ENCODE peak calls at places on chromosomes 12 and 14, in five cellular contexts. Q is GM12892; A is astrocyte of the spinal cord; V is activated naive CD8-positive, alpha-beta T cell treated with anti-CD3 and anti-CD28 coated beads, Interleukin-2, amount 50 U/mL, for 24 hours; C is stimulated activated CD4-positive, alpha-beta T cell treated with anti-CD3 and anti-CD28 coated beads, Interleukin-2, amount 100 ng/mL, for 24 hours. L is an unnamed sample.

GRCh38 chr14:61925043-61925442 is 162.8 kb downstream of the SNAPC1 start:
- DNase-seq in Q (no peak), A (peak), V (peak), C (no peak), L (peak)

GRCh38 chr14:76322594-76323220 is 53.2 kb upstream of the ESRRB start:
- DNase-seq in Q (no peak), A (no peak), V (no peak), C (no peak), L (no peak)

GRCh38 chr12:95182868-95183415 is 34.3 kb downstream of the FGD6 start:
- DNase-seq in Q (no peak), A (peak), V (peak), C (no peak), L (peak)

GRCh38 chr14:64220466-64220865 is 73.7 kb downstream of the ESR2 start:
- DNase-seq in Q (no peak), A (no peak), V (no peak), C (no peak), L (no peak)

GRCh38 chr14:104450811-104451401 is 128.7 kb upstream of the C14orf180 start:
- DNase-seq in Q (no peak), A (no peak), V (no peak), C (peak), L (no peak)

GRCh38 chr14:61696753-61697318 is 1.5 kb downstream of the HIF1A start:
- DNase-seq in Q (no peak), A (peak), V (no peak), C (no peak), L (no peak)

GRCh38 chr12:41663487-41664258 is 475.6 kb downstream of the PDZRN4 start:
- DNase-seq in Q (no peak), A (peak), V (no peak), C (no peak), L (peak)

GRCh38 chr12:11695321-11695720 is 45.8 kb downstream of the ETV6 start:
- DNase-seq in Q (no peak), A (peak), V (no peak), C (no peak), L (peak)

GRCh38 chr14:102255401-102256190 is 49.4 kb downstream of the MOK start:
- DNase-seq in Q (no peak), A (peak), V (no peak), C (no peak), L (peak)

GRCh38 chr14:71056168-71056567 is 148.9 kb downstream of the PCNX1 start:
- DNase-seq in Q (no peak), A (no peak), V (no peak), C (no peak), L (peak)

GRCh38 chr12:10214131-10214876 is 1.6 kb downstream of the GABARAPL1 start:
- DNase-seq in Q (no peak), A (peak), V (no peak), C (no peak), L (peak)

GRCh38 chr14:57212919-57213318 is 55.8 kb downstream of the EXOC5 start:
- DNase-seq in Q (no peak), A (no peak), V (no peak), C (no peak), L (no peak)

GRCh38 chr14:71142375-71143038 is 235.2 kb downstream of the PCNX1 start:
- DNase-seq in Q (no peak), A (peak), V (peak), C (no peak), L (peak)

GRCh38 chr12:90064759-90065158 is 356.1 kb upstream of the ATP2B1 start:
- DNase-seq in Q (no peak), A (no peak), V (no peak), C (no peak), L (peak)

GRCh38 chr12:95858451-95859343 is at the start of gene SNRPF:
- DNase-seq in Q (peak), A (peak), V (peak), C (peak), L (peak)

GRCh38 chr12:45613306-45613705 is 116.2 kb upstream of the ARID2 start:
- DNase-seq in Q (no peak), A (peak), V (no peak), C (no peak), L (peak)

GRCh38 chr12:128789356-128789929 is 34.3 kb downstream of the SLC15A4 start:
- DNase-seq in Q (no peak), A (no peak), V (no peak), C (no peak), L (no peak)

GRCh38 chr12:69840727-69841126 is 15.7 kb downstream of the MYRFL start:
- DNase-seq in Q (no peak), A (no peak), V (no peak), C (no peak), L (peak)

GRCh38 chr14:91331761-91332447 is 85.7 kb downstream of the CCDC88C start:
- DNase-seq in Q (no peak), A (no peak), V (no peak), C (no peak), L (no peak)

GRCh38 chr14:37150414-37150813 is 22.0 kb downstream of the SLC25A21 start:
- DNase-seq in Q (no peak), A (peak), V (no peak), C (no peak), L (peak)

GRCh38 chr12:55833056-55833455 is 3.7 kb upstream of the DNAJC14 start:
- DNase-seq in Q (no peak), A (no peak), V (no peak), C (no peak), L (no peak)

GRCh38 chr12:115542656-115543055 is 734.8 kb downstream of the MED13L start:
- DNase-seq in Q (no peak), A (no peak), V (no peak), C (no peak), L (no peak)

GRCh38 chr12:122081108-122081696 is 2.6 kb downstream of the MLXIP start:
- DNase-seq in Q (no peak), A (peak), V (no peak), C (no peak), L (peak)

GRCh38 chr12:114166360-114166759 is 200.2 kb upstream of the RBM19 start:
- DNase-seq in Q (no peak), A (peak), V (no peak), C (no peak), L (peak)

GRCh38 chr12:108381793-108382436 is 42.8 kb upstream of the CMKLR1 start:
- DNase-seq in Q (no peak), A (peak), V (peak), C (no peak), L (no peak)

GRCh38 chr14:104820669-104821228 is 19.8 kb downstream of the ZBTB42 start:
- DNase-seq in Q (no peak), A (peak), V (no peak), C (no peak), L (peak)

GRCh38 chr12:106819991-106820390 is 45.5 kb downstream of the RIC8B start:
- DNase-seq in Q (no peak), A (no peak), V (no peak), C (no peak), L (no peak)

GRCh38 chr12:75908961-75909699 is 122.4 kb downstream of the PHLDA1 start:
- DNase-seq in Q (no peak), A (peak), V (no peak), C (no peak), L (peak)

GRCh38 chr14:23138173-23138535 is 19.1 kb upstream of the CEBPE start:
- DNase-seq in Q (no peak), A (no peak), V (no peak), C (no peak), L (no peak)

GRCh38 chr14:76203086-76204001 is 51.6 kb downstream of the GPATCH2L start:
- DNase-seq in Q (no peak), A (peak), V (no peak), C (no peak), L (peak)

GRCh38 chr12:38137716-38138115 is 178.9 kb upstream of the ALG10B start:
- DNase-seq in Q (no peak), A (no peak), V (no peak), C (no peak), L (no peak)

GRCh38 chr14:40221428-40221827 is 789.2 kb upstream of the FBXO33 start:
- DNase-seq in Q (no peak), A (no peak), V (no peak), C (no peak), L (no peak)

GRCh38 chr12:113392988-113393579 is 10.6 kb downstream of the SDS start:
- DNase-seq in Q (no peak), A (no peak), V (no peak), C (no peak), L (peak)

GRCh38 chr14:25095784-25096390 is 45.9 kb upstream of the STXBP6 start:
- DNase-seq in Q (no peak), A (no peak), V (no peak), C (no peak), L (no peak)

GRCh38 chr12:122422769-122423257 is 344 bp upstream of the CLIP1 start:
- DNase-seq in Q (no peak), A (peak), V (peak), C (peak), L (peak)

GRCh38 chr12:130747867-130748740 is 32.0 kb upstream of the RIMBP2 start:
- DNase-seq in Q (peak), A (peak), V (peak), C (peak), L (peak)

GRCh38 chr12:64400041-64400440 is 4.2 kb upstream of the XPOT start:
- DNase-seq in Q (no peak), A (peak), V (no peak), C (peak), L (peak)

GRCh38 chr14:100878271-100879146 is 25.0 kb downstream of the RTL1 start:
- DNase-seq in Q (no peak), A (no peak), V (no peak), C (no peak), L (no peak)

GRCh38 chr12:28040251-28040650 is 67.7 kb upstream of the PTHLH start:
- DNase-seq in Q (no peak), A (no peak), V (no peak), C (no peak), L (no peak)